ENCODE peak calls at places on chromosomes 7 and 10, in four cellular contexts. R is GM23248; F is activated CD4-positive, alpha-beta T cell treated with anti-CD3 and anti-CD28 coated beads, Interleukin-2, amount 10 ng/mL, durations not matched to agents 7 days and 5 days; X is T-helper 9 cell. L is an unnamed sample.

GRCh38 chr10:105770813-105771212 is 1129.7 kb downstream of the SORCS3 start:
- DNase-seq in R (no peak), F (no peak), X (no peak), L (no peak)

GRCh38 chr10:121690152-121690551 is 91.9 kb upstream of the FGFR2 start:
- DNase-seq in R (no peak), F (no peak), X (no peak), L (no peak)

GRCh38 chr7:130266961-130267321 is 278 bp downstream of the CPA2 start:
- DNase-seq in R (no peak), F (no peak), X (no peak), L (no peak)

GRCh38 chr10:87596351-87596750 is 63.3 kb upstream of the PAPSS2 start:
- DNase-seq in R (no peak), F (no peak), X (no peak), L (no peak)

GRCh38 chr7:123432601-123433000 is 101.8 kb downstream of the IQUB start:
- DNase-seq in R (no peak), F (no peak), X (no peak), L (no peak)

GRCh38 chr10:63738410-63738809 is 217.2 kb downstream of the REEP3 start:
- DNase-seq in R (peak; percentile 79), F (no peak), X (no peak), L (no peak)

GRCh38 chr10:30509508-30509907 is 75.5 kb downstream of the MAP3K8 start:
- DNase-seq in R (no peak), F (no peak), X (no peak), L (no peak)

GRCh38 chr10:74058071-74058470 is 60.2 kb downstream of the VCL start:
- DNase-seq in R (no peak), F (peak; percentile 9), X (no peak), L (peak; percentile 15)

GRCh38 chr7:30764030-30764991 is 6.9 kb upstream of the MINDY4 start:
- DNase-seq in R (peak; percentile 37), F (no peak), X (no peak), L (no peak)

GRCh38 chr7:24717247-24717622 is 40.0 kb downstream of the GSDME start:
- DNase-seq in R (no peak), F (no peak), X (no peak), L (no peak)

GRCh38 chr7:121515651-121516401 is 119.7 kb upstream of the FAM3C start:
- DNase-seq in R (peak; percentile 60), F (no peak), X (no peak), L (no peak)

GRCh38 chr10:50358925-50359687 is 107.8 kb upstream of the ASAH2 start:
- DNase-seq in R (no peak), F (no peak), X (no peak), L (no peak)

GRCh38 chr10:133318494-133319127 is 9.9 kb downstream of the ZNF511 start:
- DNase-seq in R (peak; percentile 77), F (peak; percentile 65), X (peak; percentile 65), L (peak; percentile 32)

GRCh38 chr10:61993676-61994401 is 92.3 kb downstream of the ARID5B start:
- DNase-seq in R (peak; percentile 59), F (peak; percentile 36), X (no peak), L (peak; percentile 80)

GRCh38 chr7:121576148-121576921 is 180.2 kb upstream of the FAM3C start:
- DNase-seq in R (no peak), F (no peak), X (no peak), L (no peak)

GRCh38 chr10:20958764-20959163 is 61.7 kb upstream of the NEBL start:
- DNase-seq in R (no peak), F (no peak), X (no peak), L (no peak)

GRCh38 chr7:14836571-14837189 is 65.9 kb downstream of the DGKB start:
- DNase-seq in R (peak; percentile 90), F (no peak), X (no peak), L (peak; percentile 86)

GRCh38 chr10:112927980-112928379 is 22.1 kb upstream of the TCF7L2 start:
- DNase-seq in R (no peak), F (no peak), X (no peak), L (no peak)

GRCh38 chr7:47580175-47580701 is 1.7 kb downstream of the TNS3 start:
- DNase-seq in R (peak; percentile 36), F (no peak), X (no peak), L (no peak)

GRCh38 chr7:82172017-82172416 is 271.6 kb downstream of the CACNA2D1 start:
- DNase-seq in R (no peak), F (no peak), X (no peak), L (peak; percentile 33)

GRCh38 chr7:46682841-46683624 is 762.0 kb upstream of the IGFBP3 start:
- DNase-seq in R (peak; percentile 80), F (no peak), X (no peak), L (no peak)

GRCh38 chr10:127151981-127152699 is 44.3 kb downstream of the INSYN2A start:
- DNase-seq in R (peak; percentile 16), F (no peak), X (no peak), L (no peak)

GRCh38 chr10:84838851-84839250 is 510.5 kb downstream of the CCSER2 start:
- DNase-seq in R (no peak), F (no peak), X (no peak), L (no peak)

GRCh38 chr7:87876759-87877234 is 504 bp downstream of the DBF4 start:
- DNase-seq in R (peak; percentile 88), F (peak; percentile 61), X (peak; percentile 20), L (no peak)

GRCh38 chr7:101517304-101517703 is 111.8 kb downstream of the MYL10 start:
- DNase-seq in R (no peak), F (no peak), X (no peak), L (no peak)

GRCh38 chr10:95784279-95784913 is 28.4 kb downstream of the ENTPD1 start:
- DNase-seq in R (no peak), F (no peak), X (no peak), L (no peak)

GRCh38 chr10:61480226-61480625 is 27.0 kb upstream of the TMEM26 start:
- DNase-seq in R (no peak), F (no peak), X (no peak), L (no peak)

GRCh38 chr7:29278362-29279070 is 83.9 kb downstream of the CHN2 start:
- DNase-seq in R (no peak), F (no peak), X (no peak), L (peak; percentile 50)

GRCh38 chr10:69348824-69349541 is 67.7 kb downstream of the TACR2 start:
- DNase-seq in R (peak; percentile 98), F (no peak), X (no peak), L (peak; percentile 66)

GRCh38 chr10:98425511-98426352 is 10.8 kb upstream of the PYROXD2 start:
- DNase-seq in R (peak; percentile 55), F (peak; percentile 46), X (peak; percentile 16), L (no peak)